ENCODE peak calls at places on chromosomes 16 and 17, in nine cellular contexts. One of them, this sample, is unnamed.

GRCh38 chr16:87602821-87603683 is 744 bp downstream of the JPH3 start:
- DNase-seq in lung: no peak
- DNase-seq in CD8-positive, alpha-beta T cell: no peak
- DNase-seq in IMR-90: no peak
- DNase-seq in heart right ventricle: no peak
- DNase-seq in left ventricle myocardium inferior: no peak
- DNase-seq in fibroblast of pulmonary artery: no peak
- DNase-seq in A549: no peak
- DNase-seq in AG04450: no peak
- DNase-seq in this sample: no peak

GRCh38 chr17:42431758-42432161 is 8.7 kb upstream of the CAVIN1 start:
- DNase-seq in IMR-90: peak
- DNase-seq in heart right ventricle: no peak
- DNase-seq in CD8-positive, alpha-beta T cell: no peak
- DNase-seq in fibroblast of pulmonary artery: peak
- DNase-seq in A549: no peak
- DNase-seq in AG04450: no peak
- DNase-seq in lung: no peak
- DNase-seq in left ventricle myocardium inferior: no peak
- DNase-seq in this sample: peak

GRCh38 chr17:71224824-71225575 is 895.8 kb upstream of the SOX9 start:
- DNase-seq in A549: no peak
- DNase-seq in AG04450: no peak
- DNase-seq in heart right ventricle: no peak
- DNase-seq in lung: no peak
- DNase-seq in fibroblast of pulmonary artery: peak
- DNase-seq in CD8-positive, alpha-beta T cell: no peak
- DNase-seq in IMR-90: no peak
- DNase-seq in left ventricle myocardium inferior: no peak
- DNase-seq in this sample: no peak

GRCh38 chr17:6138761-6139446 is 68.7 kb downstream of the WSCD1 start:
- DNase-seq in CD8-positive, alpha-beta T cell: no peak
- DNase-seq in A549: no peak
- DNase-seq in lung: no peak
- DNase-seq in fibroblast of pulmonary artery: no peak
- DNase-seq in AG04450: no peak
- DNase-seq in left ventricle myocardium inferior: no peak
- DNase-seq in heart right ventricle: no peak
- DNase-seq in IMR-90: no peak
- DNase-seq in this sample: no peak

GRCh38 chr17:794876-795275 is 12.7 kb downstream of the MRM3 start:
- DNase-seq in fibroblast of pulmonary artery: peak
- DNase-seq in AG04450: peak
- DNase-seq in left ventricle myocardium inferior: peak
- DNase-seq in A549: peak
- DNase-seq in lung: peak
- DNase-seq in heart right ventricle: peak
- DNase-seq in IMR-90: peak
- DNase-seq in CD8-positive, alpha-beta T cell: peak
- DNase-seq in this sample: peak

GRCh38 chr16:31474173-31474714 is 2.3 kb downstream of the TGFB1I1 start:
- DNase-seq in AG04450: peak
- DNase-seq in fibroblast of pulmonary artery: peak
- DNase-seq in CD8-positive, alpha-beta T cell: no peak
- DNase-seq in IMR-90: peak
- DNase-seq in A549: no peak
- DNase-seq in heart right ventricle: no peak
- DNase-seq in lung: no peak
- DNase-seq in left ventricle myocardium inferior: no peak
- DNase-seq in this sample: peak

GRCh38 chr17:44795928-44796327 is 34.2 kb downstream of the GJC1 start:
- DNase-seq in heart right ventricle: no peak
- DNase-seq in CD8-positive, alpha-beta T cell: no peak
- DNase-seq in AG04450: no peak
- DNase-seq in IMR-90: no peak
- DNase-seq in left ventricle myocardium inferior: no peak
- DNase-seq in lung: no peak
- DNase-seq in A549: no peak
- DNase-seq in fibroblast of pulmonary artery: no peak
- DNase-seq in this sample: no peak

GRCh38 chr16:68972720-68973119 is 129.4 kb downstream of the TANGO6 start:
- DNase-seq in fibroblast of pulmonary artery: peak
- DNase-seq in heart right ventricle: peak
- DNase-seq in IMR-90: peak
- DNase-seq in CD8-positive, alpha-beta T cell: no peak
- DNase-seq in left ventricle myocardium inferior: no peak
- DNase-seq in A549: peak
- DNase-seq in AG04450: peak
- DNase-seq in lung: no peak
- DNase-seq in this sample: peak

GRCh38 chr17:42042598-42043319 is 7.6 kb downstream of the C17orf113 start:
- DNase-seq in heart right ventricle: no peak
- DNase-seq in AG04450: no peak
- DNase-seq in IMR-90: no peak
- DNase-seq in CD8-positive, alpha-beta T cell: no peak
- DNase-seq in lung: no peak
- DNase-seq in fibroblast of pulmonary artery: no peak
- DNase-seq in left ventricle myocardium inferior: no peak
- DNase-seq in A549: no peak
- DNase-seq in this sample: no peak

GRCh38 chr16:2977440-2977839 is 2.8 kb downstream of the PKMYT1 start:
- DNase-seq in heart right ventricle: no peak
- DNase-seq in A549: no peak
- DNase-seq in IMR-90: no peak
- DNase-seq in lung: peak
- DNase-seq in AG04450: no peak
- DNase-seq in left ventricle myocardium inferior: no peak
- DNase-seq in CD8-positive, alpha-beta T cell: no peak
- DNase-seq in fibroblast of pulmonary artery: no peak
- DNase-seq in this sample: no peak

GRCh38 chr16:31496670-31497069 is 11.5 kb downstream of the RUSF1 start:
- DNase-seq in CD8-positive, alpha-beta T cell: no peak
- DNase-seq in A549: no peak
- DNase-seq in heart right ventricle: no peak
- DNase-seq in IMR-90: no peak
- DNase-seq in fibroblast of pulmonary artery: no peak
- DNase-seq in AG04450: no peak
- DNase-seq in left ventricle myocardium inferior: no peak
- DNase-seq in lung: peak
- DNase-seq in this sample: no peak

GRCh38 chr16:28951410-28951943 is 740 bp downstream of the NFATC2IP start:
- DNase-seq in heart right ventricle: no peak
- DNase-seq in A549: no peak
- DNase-seq in AG04450: no peak
- DNase-seq in IMR-90: no peak
- DNase-seq in lung: peak
- DNase-seq in left ventricle myocardium inferior: no peak
- DNase-seq in fibroblast of pulmonary artery: no peak
- DNase-seq in CD8-positive, alpha-beta T cell: no peak
- DNase-seq in this sample: no peak

GRCh38 chr16:59412275-59412841 is 678.2 kb upstream of the GOT2 start:
- DNase-seq in IMR-90: peak
- DNase-seq in lung: no peak
- DNase-seq in heart right ventricle: no peak
- DNase-seq in AG04450: no peak
- DNase-seq in left ventricle myocardium inferior: no peak
- DNase-seq in A549: peak
- DNase-seq in fibroblast of pulmonary artery: no peak
- DNase-seq in CD8-positive, alpha-beta T cell: no peak
- DNase-seq in this sample: peak

GRCh38 chr17:61157246-61157887 is 242.3 kb upstream of the TBX2 start:
- DNase-seq in A549: peak
- DNase-seq in IMR-90: peak
- DNase-seq in AG04450: no peak
- DNase-seq in fibroblast of pulmonary artery: peak
- DNase-seq in left ventricle myocardium inferior: no peak
- DNase-seq in CD8-positive, alpha-beta T cell: no peak
- DNase-seq in heart right ventricle: no peak
- DNase-seq in lung: no peak
- DNase-seq in this sample: peak

GRCh38 chr16:55330726-55331647 is 7.0 kb downstream of the IRX6 start:
- DNase-seq in CD8-positive, alpha-beta T cell: no peak
- DNase-seq in AG04450: no peak
- DNase-seq in fibroblast of pulmonary artery: no peak
- DNase-seq in IMR-90: no peak
- DNase-seq in lung: no peak
- DNase-seq in A549: no peak
- DNase-seq in heart right ventricle: no peak
- DNase-seq in left ventricle myocardium inferior: no peak
- DNase-seq in this sample: no peak

GRCh38 chr17:64216385-64217248 is 46.4 kb downstream of the TEX2 start:
- DNase-seq in A549: no peak
- DNase-seq in AG04450: no peak
- DNase-seq in IMR-90: peak
- DNase-seq in CD8-positive, alpha-beta T cell: no peak
- DNase-seq in fibroblast of pulmonary artery: peak
- DNase-seq in heart right ventricle: peak
- DNase-seq in left ventricle myocardium inferior: peak
- DNase-seq in lung: no peak
- DNase-seq in this sample: no peak
- TF ChIP-seq CTCF in A549: no peak
- TF ChIP-seq CTCF in AG04450: peak
- TF ChIP-seq CTCF in IMR-90: no peak
- TF ChIP-seq CTCF in CD8-positive, alpha-beta T cell: no peak
- TF ChIP-seq CTCF in fibroblast of pulmonary artery: peak
- TF ChIP-seq CTCF in heart right ventricle: peak
- TF ChIP-seq CTCF in left ventricle myocardium inferior: peak
- TF ChIP-seq CTCF in lung: no peak
- TF ChIP-seq CTCF in this sample: no peak

DNA sequence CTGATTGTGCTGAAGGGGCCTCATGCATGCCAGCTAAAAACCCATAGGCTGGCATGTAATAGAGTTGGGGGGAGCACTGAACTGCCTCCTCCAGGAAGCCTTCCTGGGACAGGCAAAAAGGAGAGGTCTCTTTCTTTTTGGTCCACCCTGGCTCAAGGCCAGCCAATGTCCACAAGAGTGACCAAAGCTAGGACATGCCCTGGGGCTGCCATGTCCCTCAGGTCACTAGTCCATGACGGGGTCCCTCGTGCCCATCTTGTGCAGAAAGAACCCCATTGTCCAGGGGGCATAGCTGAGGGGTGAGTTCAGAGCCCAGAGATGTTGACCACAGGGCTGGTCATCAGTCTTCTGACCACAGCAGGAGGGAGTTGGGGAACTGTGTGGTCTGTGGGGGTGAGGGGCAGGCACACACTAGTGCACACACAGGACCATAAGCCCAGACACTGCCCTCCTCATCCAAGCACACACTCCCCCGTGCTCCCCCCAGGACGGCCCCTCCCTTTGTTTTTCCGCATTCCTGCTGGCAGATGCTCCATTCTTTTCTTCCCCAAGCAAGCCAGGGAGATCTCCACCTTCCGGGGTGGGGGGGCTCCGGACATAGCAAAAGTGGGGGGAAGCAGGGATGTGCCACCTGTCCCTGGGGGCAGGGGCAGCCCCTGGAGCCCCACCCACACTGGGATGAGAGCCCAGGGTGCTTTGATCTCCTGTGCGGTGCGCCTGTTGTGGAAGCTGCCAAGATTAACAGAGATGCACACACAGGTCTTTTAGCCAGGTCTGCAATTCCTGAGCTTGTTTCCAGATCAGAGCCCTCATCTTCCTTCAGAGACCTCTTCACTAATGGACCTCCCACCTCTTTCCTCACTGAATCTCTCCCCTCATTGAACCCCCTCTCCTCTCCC is 25.2 kb upstream of the PHB1 start:
- DNase-seq in heart right ventricle: no peak
- DNase-seq in CD8-positive, alpha-beta T cell: no peak
- DNase-seq in AG04450: no peak
- DNase-seq in lung: no peak
- DNase-seq in fibroblast of pulmonary artery: no peak
- DNase-seq in left ventricle myocardium inferior: no peak
- DNase-seq in A549: no peak
- DNase-seq in IMR-90: peak
- DNase-seq in this sample: no peak
- H3K4me3 ChIP-seq in heart right ventricle: no peak
- H3K4me3 ChIP-seq in CD8-positive, alpha-beta T cell: no peak
- H3K4me3 ChIP-seq in AG04450: no peak
- H3K4me3 ChIP-seq in lung: no peak
- H3K4me3 ChIP-seq in fibroblast of pulmonary artery: no peak
- H3K4me3 ChIP-seq in left ventricle myocardium inferior: no peak
- H3K4me3 ChIP-seq in A549: no peak
- H3K4me3 ChIP-seq in IMR-90: no peak
- H3K4me3 ChIP-seq in this sample: no peak

DNA sequence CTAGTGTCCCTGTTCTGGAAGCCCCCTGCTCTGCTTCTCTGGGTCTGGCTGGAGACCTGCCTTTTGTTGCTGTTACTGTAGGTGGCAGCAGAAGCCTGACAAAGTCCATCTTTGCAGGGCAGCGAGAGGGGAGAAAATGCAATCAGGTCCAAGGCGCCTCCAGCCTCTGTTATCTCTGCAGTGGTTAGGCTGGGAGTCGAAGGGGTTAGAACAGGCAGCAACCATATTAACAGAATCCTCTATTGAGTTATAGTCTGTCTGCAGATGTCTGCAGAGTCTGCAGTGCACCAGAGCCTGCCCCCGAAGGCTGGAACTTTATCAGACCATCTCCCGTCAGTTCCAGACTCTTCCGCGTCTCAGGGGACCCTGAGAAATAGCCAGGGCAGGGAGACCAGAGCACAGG is 404.9 kb upstream of the EEF2KMT start:
- DNase-seq in AG04450: no peak
- DNase-seq in lung: no peak
- DNase-seq in heart right ventricle: no peak
- DNase-seq in left ventricle myocardium inferior: no peak
- DNase-seq in CD8-positive, alpha-beta T cell: no peak
- DNase-seq in A549: peak
- DNase-seq in fibroblast of pulmonary artery: no peak
- DNase-seq in IMR-90: no peak
- DNase-seq in this sample: peak
- TF ChIP-seq CTCF in AG04450: no peak
- TF ChIP-seq CTCF in lung: no peak
- TF ChIP-seq CTCF in heart right ventricle: peak
- TF ChIP-seq CTCF in left ventricle myocardium inferior: peak
- TF ChIP-seq CTCF in CD8-positive, alpha-beta T cell: no peak
- TF ChIP-seq CTCF in A549: peak
- TF ChIP-seq CTCF in fibroblast of pulmonary artery: no peak
- TF ChIP-seq CTCF in IMR-90: no peak
- TF ChIP-seq CTCF in this sample: peak

GRCh38 chr17:55575058-55575606 is 63.9 kb upstream of the SMIM36 start:
- DNase-seq in lung: no peak
- DNase-seq in A549: no peak
- DNase-seq in heart right ventricle: no peak
- DNase-seq in IMR-90: no peak
- DNase-seq in fibroblast of pulmonary artery: no peak
- DNase-seq in left ventricle myocardium inferior: no peak
- DNase-seq in CD8-positive, alpha-beta T cell: no peak
- DNase-seq in AG04450: no peak
- DNase-seq in this sample: no peak
- H3K4me3 ChIP-seq in lung: no peak
- H3K4me3 ChIP-seq in A549: no peak
- H3K4me3 ChIP-seq in heart right ventricle: no peak
- H3K4me3 ChIP-seq in IMR-90: no peak
- H3K4me3 ChIP-seq in fibroblast of pulmonary artery: no peak
- H3K4me3 ChIP-seq in left ventricle myocardium inferior: no peak
- H3K4me3 ChIP-seq in CD8-positive, alpha-beta T cell: no peak
- H3K4me3 ChIP-seq in AG04450: no peak
- H3K4me3 ChIP-seq in this sample: no peak

GRCh38 chr17:13182854-13183253 is 165.0 kb upstream of the ELAC2 start:
- DNase-seq in fibroblast of pulmonary artery: no peak
- DNase-seq in AG04450: no peak
- DNase-seq in CD8-positive, alpha-beta T cell: no peak
- DNase-seq in heart right ventricle: no peak
- DNase-seq in A549: no peak
- DNase-seq in IMR-90: no peak
- DNase-seq in left ventricle myocardium inferior: no peak
- DNase-seq in lung: no peak
- DNase-seq in this sample: no peak
- TF ChIP-seq CTCF in fibroblast of pulmonary artery: no peak
- TF ChIP-seq CTCF in AG04450: no peak
- TF ChIP-seq CTCF in CD8-positive, alpha-beta T cell: no peak
- TF ChIP-seq CTCF in heart right ventricle: no peak
- TF ChIP-seq CTCF in A549: no peak
- TF ChIP-seq CTCF in IMR-90: no peak
- TF ChIP-seq CTCF in left ventricle myocardium inferior: no peak
- TF ChIP-seq CTCF in lung: no peak
- TF ChIP-seq CTCF in this sample: no peak

This sample was measured in foreskin fibroblast.